ENCODE peak calls at places on chromosomes 12 and 14, in six cellular contexts. S, Q, R, P, I and Y are unnamed samples.

GRCh38 chr14:78567343-78567742 is 397.2 kb downstream of the NRXN3 start:
- DNase-seq in S (no peak), Q (no peak), R (no peak), P (no peak), I (no peak), Y (no peak)

GRCh38 chr14:63375772-63376171 is 57.0 kb upstream of the GPHB5 start:
- DNase-seq in S (no peak), Q (no peak), R (no peak), P (no peak), I (no peak), Y (no peak)

GRCh38 chr12:26179829-26180228 is 15.5 kb upstream of the SSPN start:
- DNase-seq in S (peak; percentile 56), Q (no peak), R (no peak), P (no peak), I (no peak), Y (no peak)

GRCh38 chr14:105092124-105092911 is 27.1 kb upstream of the GPR132 start:
- DNase-seq in S (no peak), Q (peak; percentile 41), R (peak; percentile 80), P (no peak), I (peak; percentile 46), Y (no peak)

GRCh38 chr12:75923964-75924666 is 107.5 kb downstream of the PHLDA1 start:
- DNase-seq in S (no peak), Q (no peak), R (no peak), P (no peak), I (no peak), Y (no peak)

GRCh38 chr14:89805501-89805900 is 149.0 kb downstream of the EFCAB11 start:
- DNase-seq in S (no peak), Q (no peak), R (no peak), P (no peak), I (no peak), Y (no peak)

GRCh38 chr14:106459971-106460730 is 933.8 kb downstream of the TMEM121 start:
- DNase-seq in S (no peak), Q (peak; percentile 4), R (no peak), P (no peak), I (no peak), Y (no peak)

GRCh38 chr12:62995097-62995496 is 60.1 kb upstream of the PPM1H start:
- DNase-seq in S (no peak), Q (peak; percentile 72), R (no peak), P (no peak), I (no peak), Y (no peak)

GRCh38 chr12:132754555-132754954 is 7.1 kb downstream of the ANKLE2 start:
- DNase-seq in S (no peak), Q (peak; percentile 29), R (no peak), P (no peak), I (no peak), Y (no peak)

GRCh38 chr12:92094751-92095161 is 50.9 kb downstream of the BTG1 start:
- DNase-seq in S (no peak), Q (peak; percentile 59), R (no peak), P (no peak), I (no peak), Y (no peak)

GRCh38 chr12:53098354-53098981 is 1.0 kb downstream of the IGFBP6 start:
- DNase-seq in S (no peak), Q (peak; percentile 34), R (no peak), P (no peak), I (peak; percentile 24), Y (peak; percentile 82)

GRCh38 chr12:58424735-58425379 is 483.5 kb downstream of the ATP23 start:
- DNase-seq in S (no peak), Q (no peak), R (no peak), P (no peak), I (no peak), Y (no peak)

GRCh38 chr12:2690348-2691000 is 104.3 kb upstream of the FKBP4 start:
- DNase-seq in S (no peak), Q (no peak), R (no peak), P (no peak), I (no peak), Y (no peak)

GRCh38 chr12:40224439-40225291 is at the start of gene LRRK2:
- DNase-seq in S (peak; percentile 68), Q (peak; percentile 55), R (peak; percentile 60), P (peak; percentile 91), I (peak; percentile 65), Y (peak; percentile 85)

GRCh38 chr12:83317641-83318040 is 630.9 kb downstream of the TMTC2 start:
- DNase-seq in S (no peak), Q (no peak), R (no peak), P (no peak), I (no peak), Y (no peak)

GRCh38 chr14:101360045-101360931 is 201.0 kb upstream of the DIO3 start:
- DNase-seq in S (peak; percentile 35), Q (no peak), R (peak; percentile 35), P (no peak), I (no peak), Y (peak; percentile 80)

GRCh38 chr14:92670967-92671366 is 77.5 kb downstream of the LGMN start:
- DNase-seq in S (no peak), Q (no peak), R (no peak), P (peak; percentile 16), I (no peak), Y (no peak)

GRCh38 chr14:68164723-68165122 is 345.1 kb downstream of the RAD51B start:
- DNase-seq in S (no peak), Q (no peak), R (no peak), P (no peak), I (no peak), Y (no peak)

GRCh38 chr14:74425525-74426201 is 347 bp downstream of the SYNDIG1L start:
- DNase-seq in S (no peak), Q (peak; percentile 80), R (peak; percentile 37), P (no peak), I (no peak), Y (no peak)

GRCh38 chr14:92850492-92850891 is 56.4 kb downstream of the GOLGA5 start:
- DNase-seq in S (no peak), Q (no peak), R (no peak), P (no peak), I (no peak), Y (no peak)

GRCh38 chr14:92510972-92511371 is 2.6 kb upstream of the RIN3 start:
- DNase-seq in S (no peak), Q (peak; percentile 71), R (peak; percentile 37), P (no peak), I (no peak), Y (no peak)

GRCh38 chr12:70854138-70854537 is 66.4 kb downstream of the PTPRR start:
- DNase-seq in S (no peak), Q (no peak), R (no peak), P (no peak), I (no peak), Y (no peak)

GRCh38 chr14:96638041-96638855 is 136.1 kb downstream of the PAPOLA start:
- DNase-seq in S (no peak), Q (no peak), R (no peak), P (no peak), I (peak; percentile 21), Y (peak; percentile 32)

GRCh38 chr12:66290716-66291200 is 11.5 kb upstream of the HELB start:
- DNase-seq in S (no peak), Q (no peak), R (no peak), P (no peak), I (no peak), Y (no peak)

GRCh38 chr12:48999371-49000131 is at the start of gene DDN:
- DNase-seq in S (no peak), Q (peak; percentile 52), R (no peak), P (no peak), I (peak; percentile 46), Y (no peak)

GRCh38 chr12:72570601-72571000 is 298.4 kb downstream of the TRHDE start:
- DNase-seq in S (no peak), Q (peak; percentile 81), R (peak; percentile 4), P (no peak), I (no peak), Y (no peak)

GRCh38 chr12:6869049-6870021 is 2.0 kb downstream of the TPI1 start:
- DNase-seq in S (peak; percentile 81), Q (peak; percentile 96), R (peak; percentile 92), P (peak; percentile 77), I (peak; percentile 91), Y (peak; percentile 86)

GRCh38 chr14:21109377-21110260 is 8.8 kb downstream of the TMEM253 start:
- DNase-seq in S (no peak), Q (peak; percentile 61), R (no peak), P (no peak), I (no peak), Y (no peak)

GRCh38 chr12:71731439-71732356 is 23.0 kb upstream of the RAB21 start:
- DNase-seq in S (no peak), Q (peak; percentile 76), R (no peak), P (no peak), I (no peak), Y (no peak)

GRCh38 chr14:29016050-29016900 is 249.7 kb downstream of the FOXG1 start:
- DNase-seq in S (no peak), Q (peak; percentile 86), R (no peak), P (peak; percentile 57), I (no peak), Y (no peak)

GRCh38 chr12:30515351-30515750 is 180.3 kb downstream of the IPO8 start:
- DNase-seq in S (no peak), Q (peak; percentile 62), R (no peak), P (no peak), I (no peak), Y (no peak)
- TF ChIP-seq CTCF in S (no peak), Q (peak; percentile 63), R (no peak), P (peak; percentile 8), I (no peak), Y (peak; percentile 15)

GRCh38 chr12:69589082-69589481 is 3.8 kb downstream of the CCT2 start:
- DNase-seq in S (no peak), Q (no peak), R (no peak), P (no peak), I (no peak), Y (no peak)
- H3K4me1 ChIP-seq in S (no peaks in the 10 kb centered on the region), Q (peaks cover 3% of the 10 kb centered on the region), R (peaks cover 6% of the 10 kb centered on the region), P (no peaks in the 10 kb centered on the region), I (peaks cover 6% of the 10 kb centered on the region), Y (no peaks in the 10 kb centered on the region)

DNA sequence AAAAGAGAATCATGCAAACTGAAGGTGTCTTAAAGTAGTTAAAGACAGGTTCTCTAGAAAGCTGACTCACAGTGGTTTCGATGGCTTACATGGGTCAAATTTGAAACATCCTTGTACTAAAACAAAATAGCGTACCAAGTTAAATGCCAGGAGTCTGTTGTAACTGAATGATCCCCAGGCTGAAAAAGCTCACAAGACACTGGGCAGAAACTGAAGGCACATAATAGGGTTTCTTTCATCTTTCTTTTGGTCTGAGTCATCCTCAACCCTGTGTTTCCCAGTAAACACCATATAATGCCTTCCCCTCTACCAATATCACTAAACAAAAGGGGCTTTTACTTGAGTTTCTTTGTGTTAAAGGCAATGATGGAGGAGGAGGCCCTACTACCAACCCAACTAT is 12.8 kb downstream of the ZFYVE1 start:
- DNase-seq in S (no peak), Q (no peak), R (no peak), P (no peak), I (no peak), Y (no peak)
- H3K36me3 ChIP-seq in S (no peaks in the 10 kb centered on the region), Q (no peaks in the 10 kb centered on the region), R (no peaks in the 10 kb centered on the region), P (no peaks in the 10 kb centered on the region), I (peaks cover 59% of the 10 kb centered on the region), Y (peaks cover 4% of the 10 kb centered on the region)

DNA sequence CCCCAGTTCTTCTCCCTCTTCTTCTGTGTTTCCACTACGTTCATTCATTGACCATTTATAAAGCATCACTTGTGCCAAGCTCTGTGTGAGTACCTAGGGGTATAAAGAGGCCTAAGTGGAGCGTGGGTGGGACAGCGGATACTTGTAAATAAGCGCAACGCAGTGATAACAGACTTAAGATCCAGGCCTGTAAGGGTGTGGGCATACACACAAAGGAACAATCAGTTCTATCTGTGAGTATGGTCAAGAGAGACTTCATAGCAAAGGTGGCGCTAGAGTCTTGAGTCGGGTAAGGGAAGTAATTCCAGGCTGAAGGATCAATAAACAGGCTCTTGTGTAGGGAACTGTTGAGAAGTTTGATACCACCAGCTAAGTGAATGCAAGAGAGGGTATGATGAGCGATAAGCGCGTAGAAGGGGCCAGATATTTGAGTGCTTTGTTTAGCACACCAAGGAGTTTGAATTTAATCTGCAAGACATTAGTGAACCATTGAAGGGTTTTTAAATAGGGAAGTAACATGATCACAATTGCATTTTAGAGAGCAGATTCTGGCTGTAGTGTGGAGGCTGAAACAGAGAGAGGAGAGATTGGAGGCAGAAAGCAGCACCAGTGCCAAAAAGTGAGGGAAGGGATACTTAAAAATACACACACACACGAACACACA is 1.0 kb upstream of the GXYLT1 start:
- DNase-seq in S (no peak), Q (peak; percentile 68), R (peak; percentile 38), P (no peak), I (no peak), Y (no peak)
- TF ChIP-seq CTCF in S (no peak), Q (peak; percentile 47), R (no peak), P (no peak), I (no peak), Y (no peak)